ENCODE peak calls at places on chromosomes 5 and 9, in eight cellular contexts. P is left ventricle myocardium inferior, G is left lung, I is heart right ventricle, E is upper lobe of right lung, S is foreskin fibroblast, T is bronchial epithelial cell, Z is IMR-90. Q is an unnamed sample.

GRCh38 chr9:99731950-99732349 is 89.7 kb upstream of the NR4A3 start:
- DNase-seq in P (no peak), G (no peak), I (no peak), E (no peak), S (no peak), T (no peak), Z (no peak), Q (no peak)

GRCh38 chr5:176762489-176762888 is 47.9 kb upstream of the UNC5A start:
- DNase-seq in P (no peak), G (no peak), I (no peak), E (peak), S (no peak), T (peak), Z (peak), Q (no peak)

GRCh38 chr9:4936277-4936676 is 48.8 kb upstream of the JAK2 start:
- DNase-seq in P (no peak), G (no peak), I (no peak), E (no peak), S (no peak), T (no peak), Z (no peak), Q (no peak)

GRCh38 chr5:125679522-125679921 is 743.7 kb upstream of the GRAMD2B start:
- DNase-seq in P (no peak), G (no peak), I (no peak), E (no peak), S (no peak), T (no peak), Z (peak), Q (peak)

GRCh38 chr5:124902097-124902821 is 155.8 kb upstream of the ZNF608 start:
- DNase-seq in P (no peak), G (no peak), I (no peak), E (no peak), S (no peak), T (peak), Z (peak), Q (peak)

GRCh38 chr5:95365302-95366095 is 25.7 kb upstream of the FAM81B start:
- DNase-seq in P (no peak), G (no peak), I (no peak), E (no peak), S (no peak), T (no peak), Z (no peak), Q (no peak)

GRCh38 chr9:93577045-93577939 is 908 bp downstream of the PHF2 start:
- DNase-seq in P (peak), G (no peak), I (peak), E (peak), S (no peak), T (peak), Z (no peak), Q (no peak)

GRCh38 chr5:35247645-35248034 is 17.4 kb upstream of the PRLR start:
- DNase-seq in P (no peak), G (no peak), I (no peak), E (no peak), S (no peak), T (no peak), Z (no peak), Q (peak)

GRCh38 chr9:462611-463010 is 247.9 kb downstream of the DOCK8 start:
- DNase-seq in P (no peak), G (no peak), I (no peak), E (no peak), S (no peak), T (no peak), Z (no peak), Q (no peak)

GRCh38 chr9:69495331-69495730 is 170.3 kb downstream of the ENTREP1 start:
- DNase-seq in P (no peak), G (no peak), I (no peak), E (no peak), S (no peak), T (no peak), Z (no peak), Q (no peak)

GRCh38 chr9:126125177-126125576 is 201.5 kb upstream of the MVB12B start:
- DNase-seq in P (no peak), G (no peak), I (no peak), E (no peak), S (no peak), T (no peak), Z (no peak), Q (no peak)

GRCh38 chr5:106121972-106122605 is 1548.6 kb downstream of the EFNA5 start:
- DNase-seq in P (no peak), G (no peak), I (no peak), E (peak), S (no peak), T (peak), Z (peak), Q (peak)

GRCh38 chr9:131661954-131662621 is 77.8 kb downstream of the RAPGEF1 start:
- DNase-seq in P (no peak), G (no peak), I (no peak), E (no peak), S (no peak), T (no peak), Z (no peak), Q (no peak)

GRCh38 chr5:39200081-39200480 is 19.3 kb downstream of the FYB1 start:
- DNase-seq in P (no peak), G (no peak), I (no peak), E (no peak), S (no peak), T (no peak), Z (no peak), Q (no peak)

GRCh38 chr5:110736763-110737162 is 2.0 kb upstream of the SLC25A46 start:
- DNase-seq in P (no peak), G (no peak), I (no peak), E (no peak), S (no peak), T (no peak), Z (no peak), Q (no peak)

GRCh38 chr9:106307670-106308069 is 555.3 kb upstream of the ZNF462 start:
- DNase-seq in P (no peak), G (no peak), I (no peak), E (no peak), S (no peak), T (peak), Z (no peak), Q (peak)

GRCh38 chr9:16821344-16821743 is 49.1 kb downstream of the BNC2 start:
- DNase-seq in P (no peak), G (no peak), I (no peak), E (no peak), S (no peak), T (no peak), Z (no peak), Q (no peak)

GRCh38 chr9:11319477-11320060 is 706.8 kb upstream of the PTPRD start:
- DNase-seq in P (no peak), G (no peak), I (no peak), E (no peak), S (no peak), T (peak), Z (no peak), Q (peak)
- TF ChIP-seq CTCF in P (peak), G (peak), I (peak), E (peak), S (no peak), T (peak), Z (no peak), Q (peak)

DNA sequence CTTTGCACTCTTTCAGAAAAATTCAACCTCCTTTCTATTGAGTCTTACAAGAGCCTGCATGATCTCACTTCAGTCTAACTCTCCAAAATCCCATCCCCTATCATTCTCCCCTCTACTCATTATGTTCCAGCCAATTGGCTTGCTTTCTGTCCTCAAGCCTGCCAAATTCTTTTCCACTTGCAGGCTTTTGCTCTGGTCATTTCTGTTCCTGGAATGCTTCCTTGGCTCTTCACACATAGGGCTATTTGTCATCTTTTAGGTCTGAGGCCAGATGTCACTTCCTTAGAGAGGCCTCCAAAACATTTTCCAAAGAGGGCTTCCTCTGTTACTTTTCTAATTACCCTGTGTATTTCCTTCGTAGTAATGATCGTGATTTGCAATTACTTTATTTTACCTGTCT is 11.8 kb upstream of the CHD1 start:
- DNase-seq in P (no peak), G (no peak), I (no peak), E (no peak), S (peak), T (no peak), Z (peak), Q (peak)
- H3K4me3 ChIP-seq in P (no peak), G (no peak), I (no peak), E (no peak), S (no peak), T (no peak), Z (no peak), Q (no peak)

GRCh38 chr9:94600258-94600657 is 6.6 kb upstream of the FBP2 start:
- DNase-seq in P (no peak), G (no peak), I (no peak), E (peak), S (no peak), T (no peak), Z (no peak), Q (no peak)

GRCh38 chr9:94600715-94601114 is 7.1 kb upstream of the FBP2 start:
- DNase-seq in P (no peak), G (no peak), I (no peak), E (no peak), S (no peak), T (no peak), Z (no peak), Q (no peak)

GRCh38 chr9:94602666-94603065 is 9.0 kb upstream of the FBP2 start:
- DNase-seq in P (no peak), G (no peak), I (no peak), E (no peak), S (no peak), T (no peak), Z (no peak), Q (no peak)

GRCh38 chr9:94606641-94607339 is 13.2 kb upstream of the FBP2 start:
- DNase-seq in P (no peak), G (no peak), I (no peak), E (no peak), S (no peak), T (no peak), Z (no peak), Q (no peak)

DNA sequence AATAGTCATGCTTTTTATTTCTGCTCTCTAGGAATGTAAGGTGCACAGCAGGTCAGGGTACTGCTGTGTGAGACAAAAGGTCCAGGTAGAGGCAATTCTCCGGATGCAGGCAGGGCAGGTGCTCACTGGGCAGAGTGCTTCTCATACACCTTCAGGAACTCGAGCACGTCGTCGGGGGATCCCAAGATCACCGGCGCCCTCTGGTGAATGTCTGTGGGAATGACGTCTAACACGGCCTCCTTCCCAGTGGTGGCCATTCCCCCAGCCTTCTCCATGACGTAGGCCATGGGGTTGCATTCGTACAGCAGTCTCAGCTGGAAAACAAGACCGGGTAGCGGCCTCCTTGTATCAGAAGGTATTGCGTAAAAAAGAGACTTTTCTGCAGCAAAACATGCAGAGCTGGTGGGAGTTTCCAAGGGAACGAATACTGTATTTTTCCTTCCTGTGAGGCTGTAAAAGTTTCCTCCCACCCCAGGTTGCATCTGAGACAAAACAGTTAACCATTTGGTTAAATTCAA is 9.7 kb upstream of the FBP2 start:
- DNase-seq in P (peak), G (peak), I (peak), E (peak), S (peak), T (peak), Z (peak), Q (peak)
- TF ChIP-seq CTCF in P (peak), G (peak), I (peak), E (peak), S (peak), T (peak), Z (peak), Q (peak)

DNA sequence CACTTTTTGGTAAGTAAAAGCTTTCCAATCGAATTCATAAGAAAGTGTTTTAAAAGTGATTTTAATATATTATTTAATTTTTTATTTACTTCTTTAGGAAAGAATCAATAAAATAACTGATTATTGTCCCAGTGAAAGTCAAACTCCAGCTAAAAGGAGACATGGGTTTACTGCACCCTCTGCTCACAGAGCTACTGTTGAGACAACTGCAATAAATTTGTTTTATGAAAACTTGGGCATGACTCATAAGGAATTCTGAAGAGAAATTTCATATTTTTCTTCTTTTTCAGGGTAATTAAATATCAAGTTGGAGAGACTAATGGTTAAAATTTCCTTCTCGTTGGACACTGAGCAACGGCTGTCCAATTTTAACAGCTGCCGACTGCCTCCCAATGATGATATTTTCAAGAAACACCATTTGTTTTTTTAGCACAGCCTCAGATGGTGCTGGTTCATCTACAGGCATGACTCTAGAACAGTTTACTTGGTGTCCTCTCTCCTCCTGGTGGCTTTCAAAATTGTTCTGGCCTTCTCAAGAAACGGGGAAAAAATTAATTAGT is 259.3 kb upstream of the RGMB start:
- DNase-seq in P (no peak), G (no peak), I (no peak), E (no peak), S (peak), T (no peak), Z (no peak), Q (peak)
- H3K4me3 ChIP-seq in P (no peak), G (no peak), I (no peak), E (no peak), S (no peak), T (no peak), Z (no peak), Q (no peak)

GRCh38 chr5:153476767-153477166 is 13.7 kb upstream of the GRIA1 start:
- DNase-seq in P (no peak), G (no peak), I (no peak), E (no peak), S (peak), T (peak), Z (peak), Q (peak)
- TF ChIP-seq CTCF in P (no peak), G (no peak), I (no peak), E (no peak), S (peak), T (peak), Z (peak), Q (peak)

DNA sequence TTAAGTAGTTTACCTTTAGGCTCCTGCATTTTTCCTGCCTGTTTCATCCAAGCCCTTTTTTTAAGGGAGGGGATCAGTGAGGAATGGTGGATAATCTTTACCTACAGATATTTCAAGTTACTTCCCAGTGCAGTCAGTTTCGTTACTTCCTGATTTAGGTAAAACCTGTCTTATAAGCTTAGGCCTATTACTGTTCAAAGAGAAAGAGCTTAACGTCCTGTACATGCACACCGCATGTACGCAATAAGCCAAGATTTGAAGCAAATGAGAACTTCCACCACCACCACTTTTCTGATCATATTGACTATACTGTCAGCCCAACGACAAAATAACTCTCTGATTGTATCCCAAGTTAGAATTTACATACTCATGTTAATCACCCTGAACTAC is 5.2 kb downstream of the NFIB start:
- DNase-seq in P (no peak), G (no peak), I (no peak), E (no peak), S (no peak), T (peak), Z (no peak), Q (no peak)
- H3K4me3 ChIP-seq in P (peak), G (no peak), I (peak), E (peak), S (no peak), T (peak), Z (no peak), Q (no peak)

GRCh38 chr9:77897292-77897691 is 134.3 kb downstream of the GNAQ start:
- DNase-seq in P (no peak), G (no peak), I (no peak), E (no peak), S (no peak), T (no peak), Z (peak), Q (no peak)
- TF ChIP-seq CTCF in P (peak), G (peak), I (peak), E (no peak), S (no peak), T (peak), Z (peak), Q (peak)

GRCh38 chr9:114495992-114496391 is 9.3 kb downstream of the WHRN start:
- DNase-seq in P (no peak), G (no peak), I (no peak), E (no peak), S (no peak), T (no peak), Z (no peak), Q (no peak)

GRCh38 chr9:114494776-114495569 is 10.3 kb downstream of the WHRN start:
- DNase-seq in P (no peak), G (no peak), I (no peak), E (no peak), S (no peak), T (no peak), Z (no peak), Q (no peak)

GRCh38 chr9:114499528-114499927 is 5.7 kb downstream of the WHRN start:
- DNase-seq in P (no peak), G (no peak), I (no peak), E (no peak), S (no peak), T (no peak), Z (no peak), Q (no peak)

GRCh38 chr9:114497727-114498382 is 7.4 kb downstream of the WHRN start:
- DNase-seq in P (no peak), G (no peak), I (no peak), E (no peak), S (no peak), T (no peak), Z (no peak), Q (no peak)

DNA sequence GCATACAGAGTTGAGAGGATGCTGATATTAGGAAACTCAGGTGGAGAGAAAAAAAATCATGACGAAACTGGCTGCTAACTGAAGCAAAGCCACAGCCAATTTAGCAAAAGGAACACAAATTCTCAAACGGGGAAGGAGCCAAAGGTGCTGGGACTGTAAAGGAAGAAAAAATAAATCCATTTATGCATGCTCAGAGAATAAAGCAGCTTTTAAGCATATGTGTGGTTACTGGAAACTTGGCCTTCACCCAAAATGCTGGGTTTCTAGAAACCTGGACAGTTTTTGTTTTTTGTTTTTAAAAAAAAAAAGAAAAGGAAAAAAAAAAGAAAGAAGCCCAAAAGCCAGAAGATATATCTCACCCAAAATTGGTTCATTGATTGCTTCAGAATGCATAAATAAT is 8.1 kb downstream of the WHRN start:
- DNase-seq in P (no peak), G (no peak), I (no peak), E (no peak), S (no peak), T (no peak), Z (no peak), Q (no peak)
- H3K4me3 ChIP-seq in P (no peak), G (no peak), I (no peak), E (no peak), S (no peak), T (no peak), Z (no peak), Q (no peak)

Q was measured in fibroblast of mammary gland.